ENCODE peak calls at places on chromosomes 16 and 17, in six cellular contexts. K is ELR; I is bronchial epithelial cell; R is GM12892; Q is stimulated activated CD8-positive, alpha-beta memory T cell treated with anti-CD3 and anti-CD28 coated beads, Interleukin-15, amount 100 ng/mL, for 48 hours; P is epithelial cell of esophagus. U is an unnamed sample.

GRCh38 chr17:72116692-72117469 is 3.9 kb upstream of the SOX9 start:
- DNase-seq in K (peak), I (no peak), R (no peak), Q (no peak), P (peak), U (no peak)

GRCh38 chr16:50671644-50672260 is 9.4 kb downstream of the SNX20 start:
- DNase-seq in K (peak), I (peak), R (no peak), Q (peak), P (peak), U (no peak)

GRCh38 chr17:6682339-6682738 is 30.8 kb downstream of the C17orf100 start:
- DNase-seq in K (no peak), I (no peak), R (no peak), Q (no peak), P (no peak), U (no peak)

GRCh38 chr16:79042886-79043285 is 557.7 kb downstream of the MAF start:
- DNase-seq in K (no peak), I (no peak), R (no peak), Q (no peak), P (no peak), U (no peak)

GRCh38 chr17:44925731-44926697 is 10.7 kb upstream of the GFAP start:
- DNase-seq in K (no peak), I (no peak), R (no peak), Q (no peak), P (no peak), U (no peak)

GRCh38 chr17:26807024-26807423 is 486.9 kb upstream of the WSB1 start:
- DNase-seq in K (no peak), I (no peak), R (no peak), Q (no peak), P (no peak), U (no peak)

GRCh38 chr16:62363451-62363850 is 327.2 kb upstream of the CDH8 start:
- DNase-seq in K (no peak), I (no peak), R (no peak), Q (no peak), P (peak), U (no peak)

GRCh38 chr16:10656618-10657017 is 38.1 kb downstream of the TEKT5 start:
- DNase-seq in K (no peak), I (no peak), R (no peak), Q (no peak), P (no peak), U (no peak)

GRCh38 chr17:39530513-39530912 is 69.2 kb downstream of the CDK12 start:
- DNase-seq in K (no peak), I (no peak), R (no peak), Q (no peak), P (no peak), U (no peak)

GRCh38 chr16:72211085-72211484 is 39.1 kb upstream of the PMFBP1 start:
- DNase-seq in K (no peak), I (no peak), R (no peak), Q (no peak), P (no peak), U (no peak)

GRCh38 chr16:26561303-26561702 is 505.4 kb upstream of the C16orf82 start:
- DNase-seq in K (no peak), I (no peak), R (no peak), Q (no peak), P (no peak), U (no peak)

GRCh38 chr17:55348749-55349354 is 72.8 kb downstream of the MMD start:
- DNase-seq in K (peak), I (peak), R (no peak), Q (no peak), P (peak), U (peak)

U was measured in foreskin keratinocyte.